ENCODE peak calls at places on chromosomes 12 and 14, in ten cellular contexts. One of them, this sample, is unnamed.

GRCh38 chr12:32505546-32505945 is 106.2 kb downstream of the FGD4 start:
- DNase-seq in NCI-H226: no peak
- DNase-seq in C1 segment of cervical spinal cord: no peak
- DNase-seq in HT1080: no peak
- DNase-seq in cardiac septum: no peak
- DNase-seq in ureter: no peak
- DNase-seq in PC-9: no peak
- DNase-seq in activated CD8-positive, alpha-beta memory T cell treated with anti-CD3 and anti-CD28 coated beads, Interleukin-2, amount 50 U/mL, for 4 hours: no peak
- DNase-seq in ascending aorta: no peak
- DNase-seq in DMS53: no peak
- DNase-seq in this sample: no peak

GRCh38 chr12:96220902-96221301 is 26.7 kb downstream of the ELK3 start:
- DNase-seq in DMS53: no peak
- DNase-seq in activated CD8-positive, alpha-beta memory T cell treated with anti-CD3 and anti-CD28 coated beads, Interleukin-2, amount 50 U/mL, for 4 hours: no peak
- DNase-seq in PC-9: no peak
- DNase-seq in HT1080: no peak
- DNase-seq in cardiac septum: no peak
- DNase-seq in ascending aorta: peak
- DNase-seq in NCI-H226: no peak
- DNase-seq in C1 segment of cervical spinal cord: no peak
- DNase-seq in ureter: no peak
- DNase-seq in this sample: peak

GRCh38 chr12:22978962-22979361 is 354.0 kb downstream of the ETNK1 start:
- DNase-seq in ascending aorta: no peak
- DNase-seq in NCI-H226: peak
- DNase-seq in ureter: no peak
- DNase-seq in DMS53: no peak
- DNase-seq in PC-9: no peak
- DNase-seq in HT1080: peak
- DNase-seq in activated CD8-positive, alpha-beta memory T cell treated with anti-CD3 and anti-CD28 coated beads, Interleukin-2, amount 50 U/mL, for 4 hours: no peak
- DNase-seq in cardiac septum: no peak
- DNase-seq in C1 segment of cervical spinal cord: no peak
- DNase-seq in this sample: peak

GRCh38 chr12:64760808-64761573 is 1.8 kb upstream of the GNS start:
- DNase-seq in PC-9: no peak
- DNase-seq in HT1080: no peak
- DNase-seq in DMS53: no peak
- DNase-seq in ascending aorta: no peak
- DNase-seq in NCI-H226: no peak
- DNase-seq in cardiac septum: no peak
- DNase-seq in activated CD8-positive, alpha-beta memory T cell treated with anti-CD3 and anti-CD28 coated beads, Interleukin-2, amount 50 U/mL, for 4 hours: no peak
- DNase-seq in C1 segment of cervical spinal cord: no peak
- DNase-seq in ureter: no peak
- DNase-seq in this sample: no peak

GRCh38 chr14:59294662-59294992 is 106.2 kb downstream of the DAAM1 start:
- DNase-seq in C1 segment of cervical spinal cord: no peak
- DNase-seq in PC-9: no peak
- DNase-seq in activated CD8-positive, alpha-beta memory T cell treated with anti-CD3 and anti-CD28 coated beads, Interleukin-2, amount 50 U/mL, for 4 hours: no peak
- DNase-seq in NCI-H226: no peak
- DNase-seq in ureter: no peak
- DNase-seq in DMS53: no peak
- DNase-seq in ascending aorta: no peak
- DNase-seq in cardiac septum: no peak
- DNase-seq in HT1080: no peak
- DNase-seq in this sample: no peak

GRCh38 chr14:97061714-97062113 is 264.5 kb downstream of the VRK1 start:
- DNase-seq in cardiac septum: no peak
- DNase-seq in DMS53: no peak
- DNase-seq in ureter: no peak
- DNase-seq in C1 segment of cervical spinal cord: no peak
- DNase-seq in NCI-H226: no peak
- DNase-seq in HT1080: no peak
- DNase-seq in PC-9: no peak
- DNase-seq in activated CD8-positive, alpha-beta memory T cell treated with anti-CD3 and anti-CD28 coated beads, Interleukin-2, amount 50 U/mL, for 4 hours: no peak
- DNase-seq in ascending aorta: no peak
- DNase-seq in this sample: no peak

GRCh38 chr14:24952851-24953666 is 96.9 kb downstream of the STXBP6 start:
- DNase-seq in NCI-H226: no peak
- DNase-seq in HT1080: peak
- DNase-seq in C1 segment of cervical spinal cord: no peak
- DNase-seq in PC-9: no peak
- DNase-seq in DMS53: peak
- DNase-seq in cardiac septum: no peak
- DNase-seq in ureter: no peak
- DNase-seq in activated CD8-positive, alpha-beta memory T cell treated with anti-CD3 and anti-CD28 coated beads, Interleukin-2, amount 50 U/mL, for 4 hours: no peak
- DNase-seq in ascending aorta: no peak
- DNase-seq in this sample: peak

GRCh38 chr12:124010687-124011086 is 37.7 kb downstream of the ZNF664 start:
- DNase-seq in NCI-H226: no peak
- DNase-seq in ureter: no peak
- DNase-seq in DMS53: no peak
- DNase-seq in ascending aorta: no peak
- DNase-seq in cardiac septum: no peak
- DNase-seq in C1 segment of cervical spinal cord: no peak
- DNase-seq in HT1080: no peak
- DNase-seq in PC-9: no peak
- DNase-seq in activated CD8-positive, alpha-beta memory T cell treated with anti-CD3 and anti-CD28 coated beads, Interleukin-2, amount 50 U/mL, for 4 hours: no peak
- DNase-seq in this sample: no peak

GRCh38 chr14:81311128-81311527 is 89.0 kb downstream of the STON2 start:
- DNase-seq in cardiac septum: no peak
- DNase-seq in HT1080: no peak
- DNase-seq in ureter: no peak
- DNase-seq in C1 segment of cervical spinal cord: no peak
- DNase-seq in DMS53: no peak
- DNase-seq in PC-9: no peak
- DNase-seq in NCI-H226: no peak
- DNase-seq in ascending aorta: no peak
- DNase-seq in activated CD8-positive, alpha-beta memory T cell treated with anti-CD3 and anti-CD28 coated beads, Interleukin-2, amount 50 U/mL, for 4 hours: no peak
- DNase-seq in this sample: no peak

GRCh38 chr14:23432102-23432925 is 3.1 kb downstream of the MYH7 start:
- DNase-seq in activated CD8-positive, alpha-beta memory T cell treated with anti-CD3 and anti-CD28 coated beads, Interleukin-2, amount 50 U/mL, for 4 hours: no peak
- DNase-seq in HT1080: no peak
- DNase-seq in PC-9: no peak
- DNase-seq in ascending aorta: peak
- DNase-seq in DMS53: no peak
- DNase-seq in C1 segment of cervical spinal cord: no peak
- DNase-seq in ureter: no peak
- DNase-seq in NCI-H226: no peak
- DNase-seq in cardiac septum: peak
- DNase-seq in this sample: no peak

GRCh38 chr12:1838223-1838993 is 18.0 kb downstream of the LRTM2 start:
- DNase-seq in HT1080: no peak
- DNase-seq in C1 segment of cervical spinal cord: no peak
- DNase-seq in ascending aorta: no peak
- DNase-seq in ureter: no peak
- DNase-seq in PC-9: no peak
- DNase-seq in DMS53: no peak
- DNase-seq in cardiac septum: no peak
- DNase-seq in activated CD8-positive, alpha-beta memory T cell treated with anti-CD3 and anti-CD28 coated beads, Interleukin-2, amount 50 U/mL, for 4 hours: no peak
- DNase-seq in NCI-H226: no peak
- DNase-seq in this sample: no peak

GRCh38 chr12:26768611-26769603 is 64.1 kb downstream of the ITPR2 start:
- DNase-seq in HT1080: no peak
- DNase-seq in C1 segment of cervical spinal cord: no peak
- DNase-seq in ascending aorta: no peak
- DNase-seq in DMS53: peak
- DNase-seq in activated CD8-positive, alpha-beta memory T cell treated with anti-CD3 and anti-CD28 coated beads, Interleukin-2, amount 50 U/mL, for 4 hours: no peak
- DNase-seq in PC-9: peak
- DNase-seq in NCI-H226: no peak
- DNase-seq in ureter: no peak
- DNase-seq in cardiac septum: no peak
- DNase-seq in this sample: no peak

GRCh38 chr12:108145011-108145410 is 15.9 kb downstream of the WSCD2 start:
- DNase-seq in HT1080: no peak
- DNase-seq in DMS53: no peak
- DNase-seq in activated CD8-positive, alpha-beta memory T cell treated with anti-CD3 and anti-CD28 coated beads, Interleukin-2, amount 50 U/mL, for 4 hours: no peak
- DNase-seq in cardiac septum: no peak
- DNase-seq in PC-9: no peak
- DNase-seq in NCI-H226: no peak
- DNase-seq in ascending aorta: no peak
- DNase-seq in ureter: no peak
- DNase-seq in C1 segment of cervical spinal cord: no peak
- DNase-seq in this sample: no peak

GRCh38 chr12:46661161-46661845 is 164.5 kb downstream of the SLC38A4 start:
- DNase-seq in DMS53: peak
- DNase-seq in NCI-H226: peak
- DNase-seq in ascending aorta: no peak
- DNase-seq in activated CD8-positive, alpha-beta memory T cell treated with anti-CD3 and anti-CD28 coated beads, Interleukin-2, amount 50 U/mL, for 4 hours: no peak
- DNase-seq in C1 segment of cervical spinal cord: peak
- DNase-seq in PC-9: peak
- DNase-seq in ureter: no peak
- DNase-seq in cardiac septum: no peak
- DNase-seq in HT1080: peak
- DNase-seq in this sample: peak

GRCh38 chr12:56677680-56678079 is 10.4 kb downstream of the PTGES3 start:
- DNase-seq in HT1080: no peak
- DNase-seq in NCI-H226: no peak
- DNase-seq in cardiac septum: no peak
- DNase-seq in ascending aorta: no peak
- DNase-seq in C1 segment of cervical spinal cord: no peak
- DNase-seq in ureter: no peak
- DNase-seq in DMS53: no peak
- DNase-seq in PC-9: no peak
- DNase-seq in activated CD8-positive, alpha-beta memory T cell treated with anti-CD3 and anti-CD28 coated beads, Interleukin-2, amount 50 U/mL, for 4 hours: no peak
- DNase-seq in this sample: no peak

GRCh38 chr12:56206373-56207166 is 15.2 kb downstream of the RNF41 start:
- DNase-seq in cardiac septum: no peak
- DNase-seq in PC-9: peak
- DNase-seq in activated CD8-positive, alpha-beta memory T cell treated with anti-CD3 and anti-CD28 coated beads, Interleukin-2, amount 50 U/mL, for 4 hours: peak
- DNase-seq in NCI-H226: peak
- DNase-seq in HT1080: peak
- DNase-seq in DMS53: peak
- DNase-seq in ureter: no peak
- DNase-seq in ascending aorta: peak
- DNase-seq in C1 segment of cervical spinal cord: peak
- DNase-seq in this sample: peak

GRCh38 chr12:52650520-52651081 is 1.4 kb downstream of the KRT2 start:
- DNase-seq in DMS53: peak
- DNase-seq in cardiac septum: no peak
- DNase-seq in PC-9: no peak
- DNase-seq in NCI-H226: no peak
- DNase-seq in HT1080: no peak
- DNase-seq in ureter: no peak
- DNase-seq in C1 segment of cervical spinal cord: no peak
- DNase-seq in activated CD8-positive, alpha-beta memory T cell treated with anti-CD3 and anti-CD28 coated beads, Interleukin-2, amount 50 U/mL, for 4 hours: no peak
- DNase-seq in ascending aorta: peak
- DNase-seq in this sample: no peak

GRCh38 chr12:115404761-115405470 is 720.9 kb upstream of the TBX3 start:
- DNase-seq in NCI-H226: peak
- DNase-seq in ascending aorta: no peak
- DNase-seq in HT1080: peak
- DNase-seq in activated CD8-positive, alpha-beta memory T cell treated with anti-CD3 and anti-CD28 coated beads, Interleukin-2, amount 50 U/mL, for 4 hours: no peak
- DNase-seq in cardiac septum: no peak
- DNase-seq in C1 segment of cervical spinal cord: no peak
- DNase-seq in ureter: no peak
- DNase-seq in PC-9: no peak
- DNase-seq in DMS53: no peak
- DNase-seq in this sample: no peak

GRCh38 chr12:99387661-99388060 is 259.9 kb upstream of the GARIN6 start:
- DNase-seq in HT1080: no peak
- DNase-seq in NCI-H226: no peak
- DNase-seq in ureter: no peak
- DNase-seq in activated CD8-positive, alpha-beta memory T cell treated with anti-CD3 and anti-CD28 coated beads, Interleukin-2, amount 50 U/mL, for 4 hours: no peak
- DNase-seq in DMS53: no peak
- DNase-seq in cardiac septum: no peak
- DNase-seq in PC-9: no peak
- DNase-seq in C1 segment of cervical spinal cord: no peak
- DNase-seq in ascending aorta: no peak
- DNase-seq in this sample: no peak

GRCh38 chr12:1644523-1645438 is 15.8 kb downstream of the WNT5B start:
- DNase-seq in cardiac septum: no peak
- DNase-seq in NCI-H226: no peak
- DNase-seq in ascending aorta: peak
- DNase-seq in HT1080: no peak
- DNase-seq in C1 segment of cervical spinal cord: peak
- DNase-seq in activated CD8-positive, alpha-beta memory T cell treated with anti-CD3 and anti-CD28 coated beads, Interleukin-2, amount 50 U/mL, for 4 hours: no peak
- DNase-seq in ureter: peak
- DNase-seq in DMS53: peak
- DNase-seq in PC-9: no peak
- DNase-seq in this sample: no peak

GRCh38 chr12:93913845-93914244 is 234.5 kb upstream of the PLXNC1 start:
- DNase-seq in cardiac septum: no peak
- DNase-seq in NCI-H226: peak
- DNase-seq in DMS53: no peak
- DNase-seq in ureter: no peak
- DNase-seq in C1 segment of cervical spinal cord: no peak
- DNase-seq in PC-9: no peak
- DNase-seq in HT1080: peak
- DNase-seq in ascending aorta: no peak
- DNase-seq in activated CD8-positive, alpha-beta memory T cell treated with anti-CD3 and anti-CD28 coated beads, Interleukin-2, amount 50 U/mL, for 4 hours: no peak
- DNase-seq in this sample: no peak

GRCh38 chr12:69240625-69240984 is 1.2 kb downstream of the CPSF6 start:
- DNase-seq in NCI-H226: no peak
- DNase-seq in PC-9: no peak
- DNase-seq in ascending aorta: no peak
- DNase-seq in DMS53: peak
- DNase-seq in HT1080: no peak
- DNase-seq in ureter: no peak
- DNase-seq in C1 segment of cervical spinal cord: no peak
- DNase-seq in activated CD8-positive, alpha-beta memory T cell treated with anti-CD3 and anti-CD28 coated beads, Interleukin-2, amount 50 U/mL, for 4 hours: no peak
- DNase-seq in cardiac septum: no peak
- DNase-seq in this sample: peak

GRCh38 chr12:68824131-68824530 is 16.2 kb downstream of the MDM2 start:
- DNase-seq in activated CD8-positive, alpha-beta memory T cell treated with anti-CD3 and anti-CD28 coated beads, Interleukin-2, amount 50 U/mL, for 4 hours: no peak
- DNase-seq in C1 segment of cervical spinal cord: no peak
- DNase-seq in DMS53: no peak
- DNase-seq in ureter: no peak
- DNase-seq in NCI-H226: no peak
- DNase-seq in PC-9: no peak
- DNase-seq in ascending aorta: no peak
- DNase-seq in cardiac septum: no peak
- DNase-seq in HT1080: no peak
- DNase-seq in this sample: no peak

GRCh38 chr12:83641789-83642188 is 955.1 kb downstream of the TMTC2 start:
- DNase-seq in C1 segment of cervical spinal cord: no peak
- DNase-seq in cardiac septum: no peak
- DNase-seq in ascending aorta: no peak
- DNase-seq in NCI-H226: no peak
- DNase-seq in HT1080: no peak
- DNase-seq in activated CD8-positive, alpha-beta memory T cell treated with anti-CD3 and anti-CD28 coated beads, Interleukin-2, amount 50 U/mL, for 4 hours: no peak
- DNase-seq in PC-9: no peak
- DNase-seq in DMS53: no peak
- DNase-seq in ureter: no peak
- DNase-seq in this sample: no peak

GRCh38 chr12:50033317-50033679 is 8.0 kb upstream of the RACGAP1 start:
- DNase-seq in HT1080: no peak
- DNase-seq in NCI-H226: no peak
- DNase-seq in C1 segment of cervical spinal cord: no peak
- DNase-seq in PC-9: no peak
- DNase-seq in activated CD8-positive, alpha-beta memory T cell treated with anti-CD3 and anti-CD28 coated beads, Interleukin-2, amount 50 U/mL, for 4 hours: no peak
- DNase-seq in ascending aorta: peak
- DNase-seq in ureter: no peak
- DNase-seq in cardiac septum: no peak
- DNase-seq in DMS53: no peak
- DNase-seq in this sample: no peak

GRCh38 chr14:69288001-69288771 is 28.2 kb downstream of the GALNT16 start:
- DNase-seq in DMS53: peak
- DNase-seq in C1 segment of cervical spinal cord: peak
- DNase-seq in ascending aorta: peak
- DNase-seq in HT1080: peak
- DNase-seq in activated CD8-positive, alpha-beta memory T cell treated with anti-CD3 and anti-CD28 coated beads, Interleukin-2, amount 50 U/mL, for 4 hours: no peak
- DNase-seq in ureter: no peak
- DNase-seq in PC-9: no peak
- DNase-seq in NCI-H226: no peak
- DNase-seq in cardiac septum: peak
- DNase-seq in this sample: peak

GRCh38 chr12:108930756-108931155 is 50.9 kb downstream of the DAO start:
- DNase-seq in HT1080: no peak
- DNase-seq in PC-9: no peak
- DNase-seq in NCI-H226: no peak
- DNase-seq in C1 segment of cervical spinal cord: no peak
- DNase-seq in activated CD8-positive, alpha-beta memory T cell treated with anti-CD3 and anti-CD28 coated beads, Interleukin-2, amount 50 U/mL, for 4 hours: no peak
- DNase-seq in DMS53: no peak
- DNase-seq in ureter: no peak
- DNase-seq in cardiac septum: no peak
- DNase-seq in ascending aorta: no peak
- DNase-seq in this sample: no peak

GRCh38 chr12:41663487-41664258 is 475.6 kb downstream of the PDZRN4 start:
- DNase-seq in PC-9: no peak
- DNase-seq in DMS53: peak
- DNase-seq in NCI-H226: peak
- DNase-seq in cardiac septum: no peak
- DNase-seq in activated CD8-positive, alpha-beta memory T cell treated with anti-CD3 and anti-CD28 coated beads, Interleukin-2, amount 50 U/mL, for 4 hours: no peak
- DNase-seq in ureter: no peak
- DNase-seq in C1 segment of cervical spinal cord: no peak
- DNase-seq in HT1080: peak
- DNase-seq in ascending aorta: no peak
- DNase-seq in this sample: peak

This sample was measured in RKO.